ENCODE peak calls at places on chromosomes 12 and 14, in ten cellular contexts. X, N, E, O, R, B, F, G, I and H are unnamed samples.

GRCh38 chr12:66627270-66627987 is 51.4 kb downstream of the GRIP1 start:
- DNase-seq in X (no peak), N (no peak), E (no peak), O (no peak), R (no peak), B (no peak), F (no peak), G (no peak), I (no peak), H (no peak)

GRCh38 chr12:55708695-55709233 is 1.1 kb upstream of the ITGA7 start:
- DNase-seq in X (no peak), N (no peak), E (no peak), O (no peak), R (no peak), B (no peak), F (no peak), G (no peak), I (no peak), H (no peak)

GRCh38 chr12:129659927-129660326 is 243.9 kb downstream of the TMEM132D start:
- DNase-seq in X (no peak), N (peak), E (no peak), O (no peak), R (no peak), B (no peak), F (no peak), G (peak), I (no peak), H (no peak)

GRCh38 chr12:124347805-124348658 is 53.1 kb downstream of the RFLNA start:
- DNase-seq in X (no peak), N (no peak), E (no peak), O (no peak), R (no peak), B (no peak), F (peak), G (peak), I (peak), H (no peak)

GRCh38 chr14:93008381-93008780 is 85.4 kb downstream of the CHGA start:
- DNase-seq in X (peak), N (no peak), E (no peak), O (no peak), R (no peak), B (no peak), F (no peak), G (peak), I (no peak), H (peak)

GRCh38 chr12:52370906-52371608 is 3.8 kb upstream of the KRT85 start:
- DNase-seq in X (peak), N (peak), E (peak), O (no peak), R (no peak), B (no peak), F (no peak), G (no peak), I (no peak), H (peak)

GRCh38 chr12:56998316-56998715 is 8.0 kb downstream of the ZBTB39 start:
- DNase-seq in X (no peak), N (no peak), E (no peak), O (no peak), R (no peak), B (no peak), F (no peak), G (peak), I (no peak), H (no peak)

GRCh38 chr12:68824597-68825250 is 16.7 kb downstream of the MDM2 start:
- DNase-seq in X (no peak), N (no peak), E (no peak), O (no peak), R (no peak), B (no peak), F (no peak), G (no peak), I (no peak), H (no peak)

GRCh38 chr12:50276912-50277671 is 6.2 kb downstream of the LIMA1 start:
- DNase-seq in X (no peak), N (no peak), E (no peak), O (no peak), R (no peak), B (no peak), F (no peak), G (no peak), I (no peak), H (no peak)

GRCh38 chr12:89695830-89696229 is 12.8 kb downstream of the ATP2B1 start:
- DNase-seq in X (no peak), N (no peak), E (no peak), O (no peak), R (no peak), B (no peak), F (no peak), G (no peak), I (no peak), H (no peak)

GRCh38 chr12:67764946-67765619 is 116.5 kb downstream of the DYRK2 start:
- DNase-seq in X (no peak), N (no peak), E (no peak), O (no peak), R (no peak), B (no peak), F (no peak), G (no peak), I (no peak), H (no peak)

GRCh38 chr14:50830932-50831703 is at the start of gene NIN:
- DNase-seq in X (peak), N (peak), E (peak), O (peak), R (peak), B (peak), F (peak), G (peak), I (peak), H (peak)

GRCh38 chr14:50832935-50833607 is 2.1 kb upstream of the NIN start:
- DNase-seq in X (no peak), N (no peak), E (no peak), O (no peak), R (no peak), B (peak), F (peak), G (no peak), I (no peak), H (no peak)

GRCh38 chr14:50830044-50830931 is 674 bp downstream of the NIN start:
- DNase-seq in X (peak), N (peak), E (no peak), O (peak), R (peak), B (peak), F (peak), G (peak), I (peak), H (peak)

GRCh38 chr14:50829472-50830043 is 1.4 kb downstream of the NIN start:
- DNase-seq in X (no peak), N (no peak), E (no peak), O (no peak), R (no peak), B (no peak), F (no peak), G (no peak), I (peak), H (no peak)

DNA sequence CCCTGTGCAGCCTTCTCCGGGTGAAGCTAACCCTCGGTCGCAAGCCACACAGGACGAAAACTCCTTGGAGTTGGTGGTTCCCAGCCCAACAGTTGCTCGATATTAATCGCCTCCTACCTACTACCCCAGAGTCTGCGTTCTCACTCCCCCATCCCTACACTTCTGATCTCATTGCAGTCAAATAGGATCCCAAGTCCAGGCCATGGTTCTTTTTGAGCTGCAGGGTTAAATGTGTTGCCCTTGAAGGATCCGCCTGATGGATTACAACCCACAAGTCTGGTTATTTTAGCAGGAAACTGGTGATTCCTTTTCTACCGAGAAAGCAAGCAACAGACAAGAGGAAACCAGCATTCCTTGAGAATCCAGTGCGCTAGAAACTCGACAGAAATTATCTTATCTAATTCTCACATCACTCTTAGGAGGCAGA is 755 bp upstream of the NIN start:
- DNase-seq in X (no peak), N (no peak), E (no peak), O (no peak), R (no peak), B (no peak), F (no peak), G (peak), I (no peak), H (no peak)
- TF ChIP-seq EP300 in X (no peak), N (no peak), E (no peak), O (no peak), R (no peak), B (no peak), F (no peak), G (no peak), I (no peak), H (no peak)

DNA sequence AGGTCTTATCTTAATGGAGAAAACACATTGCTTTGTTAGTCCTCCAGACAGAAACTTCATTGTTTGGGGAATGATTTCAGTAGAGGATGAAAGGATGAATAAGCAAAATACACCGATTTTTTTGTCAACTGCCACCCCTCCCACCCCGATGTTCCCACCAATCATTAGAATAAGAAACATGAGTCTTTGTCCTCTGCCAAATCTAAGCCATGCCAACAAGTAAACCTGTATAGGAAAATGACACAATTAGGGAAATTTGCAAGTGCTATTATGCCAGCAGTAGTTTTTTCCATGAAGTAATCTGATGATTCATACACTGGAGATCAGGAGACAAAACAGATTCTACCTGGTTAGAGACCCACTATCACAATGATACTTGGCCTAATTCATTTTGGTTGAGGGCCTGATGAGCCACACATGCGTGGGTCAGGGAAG is 35.9 kb downstream of the FLRT2 start:
- DNase-seq in X (no peak), N (no peak), E (no peak), O (no peak), R (no peak), B (no peak), F (no peak), G (no peak), I (no peak), H (no peak)
- TF ChIP-seq EP300 in X (no peak), N (no peak), E (no peak), O (no peak), R (no peak), B (no peak), F (no peak), G (no peak), I (no peak), H (no peak)

GRCh38 chr12:92654929-92655328 is 47.9 kb upstream of the PLEKHG7 start:
- DNase-seq in X (no peak), N (no peak), E (no peak), O (no peak), R (no peak), B (no peak), F (no peak), G (no peak), I (no peak), H (no peak)

GRCh38 chr12:92650228-92650822 is 52.5 kb upstream of the PLEKHG7 start:
- DNase-seq in X (no peak), N (no peak), E (no peak), O (no peak), R (no peak), B (no peak), F (no peak), G (no peak), I (no peak), H (no peak)

GRCh38 chr12:92648242-92649031 is 54.4 kb upstream of the PLEKHG7 start:
- DNase-seq in X (no peak), N (no peak), E (no peak), O (no peak), R (no peak), B (no peak), F (no peak), G (no peak), I (no peak), H (no peak)

DNA sequence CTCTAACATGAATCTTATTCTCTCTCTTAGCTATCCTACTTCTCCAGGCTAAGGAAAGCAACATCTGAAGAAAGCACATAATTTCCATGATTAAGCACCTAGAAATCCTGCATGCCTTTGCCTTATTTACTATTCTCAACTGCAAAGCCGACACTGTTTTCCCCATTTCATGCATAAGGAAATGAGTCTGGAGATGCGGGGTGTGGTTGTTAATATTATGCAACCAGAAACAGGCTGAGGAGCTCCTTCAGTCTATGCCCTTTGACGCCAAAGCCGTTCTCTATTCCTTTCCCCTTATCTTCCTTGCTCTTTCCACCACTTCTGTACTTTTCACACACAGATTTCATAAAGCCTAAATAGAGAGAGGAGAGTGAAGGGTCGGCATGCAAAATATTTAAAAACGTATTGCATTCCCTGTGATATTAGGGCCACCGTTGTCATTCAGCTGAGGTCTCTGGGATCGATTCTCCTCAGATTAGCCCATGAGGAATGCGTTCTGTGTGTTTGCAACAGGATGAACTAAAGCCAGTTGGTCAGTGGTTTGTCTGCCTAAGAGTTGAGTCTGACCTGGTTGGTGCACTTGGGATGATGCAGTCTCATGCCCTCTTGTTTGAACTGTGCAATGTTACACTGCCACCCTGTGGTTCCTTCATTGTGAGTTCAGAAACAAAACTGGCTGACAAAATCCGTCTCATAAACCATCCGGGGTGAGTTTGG is 53.1 kb upstream of the PLEKHG7 start:
- DNase-seq in X (peak), N (peak), E (no peak), O (no peak), R (peak), B (peak), F (peak), G (peak), I (peak), H (peak)
- TF ChIP-seq EP300 in X (no peak), N (no peak), E (no peak), O (no peak), R (no peak), B (no peak), F (no peak), G (no peak), I (no peak), H (no peak)

GRCh38 chr12:100404769-100405407 is 48.0 kb downstream of the SLC17A8 start:
- DNase-seq in X (no peak), N (peak), E (no peak), O (no peak), R (no peak), B (peak), F (peak), G (peak), I (peak), H (no peak)
- TF ChIP-seq EP300 in X (no peak), N (no peak), E (no peak), O (no peak), R (no peak), B (no peak), F (no peak), G (no peak), I (no peak), H (no peak)

DNA sequence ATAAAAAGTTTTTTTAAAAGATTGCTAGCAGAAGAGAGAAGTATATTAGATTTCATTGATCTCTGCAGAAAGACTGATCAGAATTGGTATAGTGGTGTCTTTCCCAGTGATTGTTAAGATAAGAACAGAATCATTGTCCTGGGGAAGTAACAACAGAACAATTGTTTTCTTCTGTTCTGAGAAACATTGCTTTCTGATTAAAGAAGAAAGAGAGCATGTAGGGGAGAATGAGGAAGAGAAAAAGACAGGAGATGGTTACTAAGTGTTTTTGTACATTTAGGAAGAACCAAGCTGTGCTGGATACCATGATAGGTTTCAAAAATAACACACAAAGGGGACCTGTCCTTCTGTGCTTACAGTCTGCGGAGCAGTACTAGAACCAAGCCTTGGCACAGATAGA is 5.0 kb downstream of the USP30 start:
- DNase-seq in X (no peak), N (no peak), E (no peak), O (no peak), R (no peak), B (no peak), F (no peak), G (no peak), I (no peak), H (no peak)
- TF ChIP-seq EP300 in X (no peak), N (no peak), E (no peak), O (no peak), R (no peak), B (no peak), F (no peak), G (no peak), I (no peak), H (no peak)

GRCh38 chr14:77763978-77764377 is 3.0 kb upstream of the SNW1 start:
- DNase-seq in X (no peak), N (no peak), E (no peak), O (no peak), R (no peak), B (no peak), F (no peak), G (no peak), I (no peak), H (no peak)

GRCh38 chr14:77760381-77761204 is at the start of gene SNW1:
- DNase-seq in X (peak), N (peak), E (peak), O (peak), R (peak), B (peak), F (peak), G (peak), I (peak), H (peak)

GRCh38 chr14:77763316-77763715 is 2.4 kb upstream of the SNW1 start:
- DNase-seq in X (no peak), N (no peak), E (no peak), O (no peak), R (no peak), B (no peak), F (no peak), G (no peak), I (no peak), H (no peak)

GRCh38 chr14:77761205-77761931 is 412 bp upstream of the SNW1 start:
- DNase-seq in X (peak), N (peak), E (no peak), O (no peak), R (peak), B (no peak), F (peak), G (peak), I (no peak), H (peak)
- TF ChIP-seq EP300 in X (no peak), N (no peak), E (no peak), O (no peak), R (no peak), B (no peak), F (no peak), G (no peak), I (no peak), H (no peak)

DNA sequence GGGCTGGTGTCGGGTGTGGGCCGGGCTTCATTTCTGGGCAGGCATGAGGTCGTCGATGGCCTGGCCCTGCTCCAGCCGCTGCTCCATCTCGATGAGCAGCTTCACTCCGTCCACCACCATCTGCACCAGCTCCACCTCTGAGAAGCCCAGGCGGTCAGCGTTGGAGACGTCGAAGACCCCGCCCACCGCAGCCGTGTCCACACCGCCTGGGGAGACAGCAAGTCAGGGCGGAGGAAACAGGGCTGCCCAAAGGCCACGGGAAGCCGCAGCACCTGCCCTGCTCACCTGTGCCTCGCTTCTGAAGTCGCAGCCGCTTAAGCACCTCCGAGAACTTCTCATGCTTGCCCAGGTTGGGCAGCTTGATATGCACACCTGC is 2.8 kb downstream of the CKB start:
- DNase-seq in X (peak), N (no peak), E (no peak), O (no peak), R (no peak), B (peak), F (no peak), G (no peak), I (no peak), H (peak)
- TF ChIP-seq EP300 in X (no peak), N (no peak), E (no peak), O (no peak), R (no peak), B (no peak), F (no peak), G (no peak), I (no peak), H (no peak)

DNA sequence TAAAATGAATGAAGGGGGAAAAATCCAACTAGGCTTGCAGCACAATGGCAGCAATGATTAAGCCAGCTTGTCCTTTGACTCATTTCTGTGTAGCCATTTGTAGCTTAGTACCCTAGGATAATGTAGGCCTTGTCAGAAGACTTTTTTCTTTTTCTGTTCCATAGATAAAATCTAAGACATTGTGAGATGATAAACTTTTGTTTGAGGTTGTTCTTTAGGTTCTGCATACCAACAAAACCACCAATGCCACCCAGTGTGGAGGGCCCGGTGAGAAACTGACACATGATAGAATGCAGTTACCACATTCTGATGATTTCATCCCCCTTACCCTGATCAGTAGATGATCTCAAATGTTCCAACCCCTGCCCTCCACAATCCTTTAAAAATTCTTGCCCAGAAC is 6.6 kb upstream of the KLRD1 start:
- DNase-seq in X (no peak), N (no peak), E (no peak), O (no peak), R (no peak), B (no peak), F (no peak), G (no peak), I (no peak), H (no peak)
- TF ChIP-seq EP300 in X (no peak), N (no peak), E (no peak), O (no peak), R (no peak), B (no peak), F (no peak), G (no peak), I (no peak), H (no peak)